ENCODE peak calls at places on chromosomes 13 and 19, in four cellular contexts. L is AG09309, G is cardiac muscle cell, M is breast epithelium. D is an unnamed sample.

GRCh38 chr19:47068246-47068645 is 19.8 kb upstream of the TMEM160 start:
- DNase-seq in L (no peak), M (no peak), G (no peak), D (no peak)

GRCh38 chr19:14318873-14319272 is 62.4 kb upstream of the ADGRE5 start:
- DNase-seq in M (no peak), L (no peak), G (peak; percentile 60), D (no peak)

GRCh38 chr13:30985637-30986205 is 53.3 kb downstream of the TEX26 start:
- DNase-seq in M (no peak), G (no peak), L (no peak), D (no peak)

GRCh38 chr13:99153219-99153618 is 47.4 kb upstream of the UBAC2 start:
- DNase-seq in L (no peak), G (no peak), M (no peak), D (no peak)

GRCh38 chr19:18157465-18158063 is 4.6 kb downstream of the PIK3R2 start:
- DNase-seq in G (no peak), M (peak; percentile 58), L (no peak), D (no peak)

GRCh38 chr19:35592226-35592625 is 6.3 kb downstream of the PMIS2 start:
- DNase-seq in G (peak; percentile 66), M (no peak), L (no peak), D (no peak)

GRCh38 chr13:75480691-75481175 is 1.2 kb downstream of the TBC1D4 start:
- DNase-seq in G (peak; percentile 56), L (no peak), M (peak; percentile 83), D (no peak)

GRCh38 chr13:112446867-112447266 is 70.7 kb downstream of the SPACA7 start:
- DNase-seq in G (no peak), L (no peak), M (no peak), D (no peak)

GRCh38 chr13:43301341-43301969 is 278.1 kb downstream of the DNAJC15 start:
- DNase-seq in L (no peak), G (no peak), M (no peak), D (no peak)

GRCh38 chr13:73825143-73825542 is 309.1 kb downstream of the KLF12 start:
- DNase-seq in L (no peak), M (no peak), G (no peak), D (no peak)

GRCh38 chr13:84032116-84032515 is 149.8 kb upstream of the SLITRK1 start:
- DNase-seq in M (no peak), L (no peak), G (no peak), D (no peak)

GRCh38 chr19:7294571-7295212 is 478 bp upstream of the INSR start:
- DNase-seq in G (peak; percentile 74), M (peak; percentile 48), L (no peak), D (no peak)

GRCh38 chr19:41363371-41363752 is 587 bp downstream of the B9D2 start:
- DNase-seq in G (no peak), M (no peak), L (no peak), D (no peak)

GRCh38 chr13:112703935-112704633 is 14.2 kb downstream of the ATP11A start:
- DNase-seq in L (no peak), G (no peak), M (no peak), D (no peak)

GRCh38 chr13:34913040-34913439 is 29.0 kb upstream of the NBEA start:
- DNase-seq in L (no peak), M (no peak), G (peak; percentile 65), D (no peak)

GRCh38 chr19:12668937-12669271 is 2.3 kb downstream of the WDR83 start:
- DNase-seq in M (peak; percentile 66), L (no peak), G (peak; percentile 55), D (no peak)

GRCh38 chr13:112171570-112171965 is 104.6 kb downstream of the SOX1 start:
- DNase-seq in L (no peak), G (no peak), M (no peak), D (no peak)

GRCh38 chr13:103140001-103140671 is 73.9 kb upstream of the SLC10A2 start:
- DNase-seq in L (no peak), G (peak; percentile 37), M (no peak), D (no peak)

GRCh38 chr19:52200044-52200443 is 10.2 kb downstream of the PPP2R1A start:
- DNase-seq in L (peak; percentile 28), M (peak; percentile 35), G (no peak), D (no peak)

GRCh38 chr13:50514249-50514648 is 329.2 kb downstream of the DLEU7 start:
- DNase-seq in G (no peak), L (no peak), M (no peak), D (no peak)

GRCh38 chr19:18809149-18809978 is 18.3 kb upstream of the COMP start:
- DNase-seq in L (peak; percentile 82), G (no peak), M (peak; percentile 82), D (no peak)

DNA sequence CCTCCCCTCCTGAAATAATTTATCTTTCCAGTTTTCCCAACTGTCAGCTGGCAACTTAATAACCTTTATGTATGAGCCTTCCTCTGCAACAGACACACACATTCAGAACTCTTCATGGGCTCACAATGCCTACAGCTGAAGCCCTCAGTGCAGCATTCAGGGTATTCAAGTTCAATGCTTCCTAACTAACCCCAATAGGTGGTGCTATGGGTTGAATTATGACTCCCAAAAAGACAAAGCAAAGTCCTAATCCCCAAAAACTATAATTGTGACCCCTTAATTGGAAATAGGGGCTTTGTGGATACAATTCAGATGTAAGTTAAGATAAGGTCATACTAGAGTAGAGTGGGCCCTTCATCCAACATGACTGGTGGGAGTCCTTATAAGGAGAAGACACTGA is 202.2 kb downstream of the SUCLA2 start:
- DNase-seq in G (peak; percentile 5), L (peak; percentile 1), M (no peak), D (no peak)
- TF ChIP-seq CTCF in G (peak; percentile 57), L (peak; percentile 55), M (no peak), D (peak; percentile 57)

GRCh38 chr19:42942187-42942789 is 5.3 kb upstream of the PSG7 start:
- DNase-seq in M (no peak), G (no peak), L (no peak), D (no peak)
- TF ChIP-seq CTCF in M (peak; percentile 29), G (peak; percentile 49), L (peak; percentile 65), D (peak; percentile 7)

DNA sequence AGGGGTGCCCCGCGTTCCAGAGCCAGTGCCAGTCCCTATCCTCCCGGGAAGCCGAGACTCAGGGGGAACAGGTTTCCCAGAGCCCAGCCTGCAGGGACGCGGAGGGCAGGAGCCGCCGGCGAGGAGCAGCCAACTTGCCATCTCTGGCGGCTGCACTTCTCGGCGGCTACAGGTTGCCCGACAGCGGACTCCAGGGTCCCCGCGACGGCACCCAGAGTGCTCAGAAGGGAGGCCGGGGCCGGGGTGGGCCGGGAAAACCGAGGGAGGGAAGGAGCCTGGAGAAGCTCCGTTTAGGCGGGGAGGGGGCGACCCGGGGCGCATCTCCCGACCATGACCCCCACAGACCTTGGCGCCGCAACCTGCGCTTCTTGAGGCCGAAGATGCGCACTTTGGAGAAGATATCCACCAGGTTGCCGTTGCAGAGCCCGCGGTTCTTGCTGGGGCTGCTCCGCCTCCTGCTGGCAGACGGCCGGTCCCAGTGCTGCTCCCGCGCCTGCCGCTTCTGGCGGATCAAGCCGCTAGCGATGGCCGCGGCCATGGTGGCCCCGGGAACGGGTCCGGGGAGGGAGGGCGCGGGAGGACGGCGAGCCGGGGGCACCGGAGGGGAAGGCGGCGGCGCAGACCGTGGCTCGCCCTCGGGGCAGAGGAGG is 463.8 kb downstream of the ITGBL1 start:
- DNase-seq in G (peak; percentile 63), L (no peak), M (no peak), D (peak; percentile 92)
- TF ChIP-seq CTCF in G (peak; percentile 6), L (peak; percentile 22), M (no peak), D (peak; percentile 77)

GRCh38 chr19:32324631-32325215 is 20.7 kb upstream of the ZNF507 start:
- DNase-seq in L (no peak), M (no peak), G (no peak), D (no peak)
- TF ChIP-seq CTCF in L (no peak), M (no peak), G (peak; percentile 31), D (peak; percentile 55)

GRCh38 chr19:10227215-10227971 is 3.7 kb downstream of the S1PR2 start:
- DNase-seq in L (no peak), G (no peak), M (peak; percentile 78), D (no peak)
- TF ChIP-seq CTCF in L (no peak), G (no peak), M (no peak), D (peak; percentile 65)

GRCh38 chr19:53431399-53432087 is at the start of gene ZNF761:
- DNase-seq in L (peak; percentile 44), M (peak; percentile 96), G (peak; percentile 98), D (peak; percentile 97)
- TF ChIP-seq CTCF in L (peak; percentile 50), M (peak; percentile 38), G (peak; percentile 42), D (peak; percentile 77)

GRCh38 chr19:3801412-3802096 is 15.4 kb upstream of the MATK start:
- DNase-seq in L (no peak), M (peak; percentile 36), G (peak; percentile 32), D (no peak)
- TF ChIP-seq CTCF in L (peak; percentile 37), M (no peak), G (peak; percentile 26), D (peak; percentile 67)

DNA sequence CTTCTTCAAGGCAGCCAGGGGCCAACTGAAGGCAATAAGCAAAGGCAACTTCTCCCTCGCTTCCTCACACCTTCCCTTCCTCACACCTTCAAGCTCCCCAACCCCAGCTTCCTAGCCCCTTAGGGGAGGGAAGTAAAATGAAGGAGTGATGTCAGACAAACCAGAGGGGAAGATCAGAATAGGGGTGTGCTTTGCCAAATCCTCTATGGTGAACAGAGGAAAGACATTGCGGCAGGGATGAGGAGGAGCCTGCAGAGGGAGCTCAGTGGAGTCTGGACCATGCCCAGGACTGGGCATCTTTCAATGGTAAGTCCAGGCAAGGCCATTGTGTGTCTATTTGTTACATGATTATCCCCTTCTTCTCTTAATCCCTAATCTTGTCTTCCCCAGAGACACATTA is 164.0 kb downstream of the TSHZ3 start:
- DNase-seq in M (no peak), L (no peak), G (no peak), D (no peak)
- TF ChIP-seq CTCF in M (no peak), L (no peak), G (peak; percentile 11), D (no peak)

GRCh38 chr13:91017669-91018053 is 329.8 kb upstream of the MIR17HG start:
- DNase-seq in M (no peak), L (no peak), G (no peak), D (no peak)
- TF ChIP-seq CTCF in M (no peak), L (no peak), G (no peak), D (peak; percentile 38)